ENCODE peak calls at places on chromosome 21, in seven cellular contexts. G is cardiac muscle cell, S is left lung, T is Peyer's patch, L is adrenal gland, D is OCI-LY7, I is lung. Z is an unnamed sample. For H3K9me3 and H3K36me3, the result is how much of the 10 kb centered on the place peaks cover.

GRCh38 chr21:37060296-37060695 is 12.6 kb downstream of the PIGP start:
- DNase-seq in G (peak), S (peak), T (no peak), L (peak), D (peak), I (peak), Z (peak)

GRCh38 chr21:45390831-45391742 is 13.9 kb upstream of the COL18A1 start:
- DNase-seq in G (no peak), S (no peak), T (peak), L (no peak), D (no peak), I (no peak), Z (no peak)

GRCh38 chr21:45336870-45337269 is 49.2 kb upstream of the POFUT2 start:
- DNase-seq in G (peak), S (peak), T (peak), L (no peak), D (no peak), I (no peak), Z (no peak)

GRCh38 chr21:29403922-29404538 is 105.3 kb downstream of the BACH1 start:
- DNase-seq in G (no peak), S (peak), T (no peak), L (no peak), D (no peak), I (peak), Z (no peak)

GRCh38 chr21:32064511-32064910 is 191.7 kb downstream of the HUNK start:
- DNase-seq in G (no peak), S (no peak), T (no peak), L (no peak), D (no peak), I (no peak), Z (no peak)

GRCh38 chr21:38669186-38669585 is 136.5 kb upstream of the ETS2 start:
- DNase-seq in G (peak), S (no peak), T (no peak), L (no peak), D (peak), I (no peak), Z (peak)

GRCh38 chr21:45539796-45540600 is 2.2 kb downstream of the SLC19A1 start:
- DNase-seq in G (no peak), S (peak), T (peak), L (peak), D (no peak), I (no peak), Z (no peak)

GRCh38 chr21:35933466-35933865 is 126.9 kb downstream of the SETD4 start:
- DNase-seq in G (peak), S (peak), T (no peak), L (peak), D (peak), I (peak), Z (peak)

GRCh38 chr21:34796518-34797201 is 127.9 kb downstream of the CLIC6 start:
- DNase-seq in G (no peak), S (no peak), T (no peak), L (no peak), D (no peak), I (no peak), Z (no peak)

GRCh38 chr21:37758997-37759396 is 157.3 kb downstream of the KCNJ6 start:
- DNase-seq in G (peak), S (peak), T (peak), L (peak), D (peak), I (no peak), Z (peak)

GRCh38 chr21:15001773-15002647 is 62.8 kb downstream of the NRIP1 start:
- DNase-seq in G (no peak), S (no peak), T (no peak), L (no peak), D (no peak), I (no peak), Z (no peak)

GRCh38 chr21:32562426-32562825 is 22.9 kb downstream of the TCP10L start:
- DNase-seq in G (peak), S (no peak), T (no peak), L (peak), D (no peak), I (no peak), Z (no peak)

GRCh38 chr21:28938726-28939125 is 54.0 kb downstream of the LTN1 start:
- DNase-seq in G (no peak), S (no peak), T (no peak), L (no peak), D (no peak), I (no peak), Z (no peak)

GRCh38 chr21:38819719-38820147 is 14.0 kb downstream of the ETS2 start:
- DNase-seq in G (no peak), S (peak), T (no peak), L (no peak), D (no peak), I (peak), Z (peak)

GRCh38 chr21:35084869-35085268 is 35.8 kb upstream of the RUNX1 start:
- DNase-seq in G (peak), S (no peak), T (no peak), L (no peak), D (no peak), I (no peak), Z (no peak)

GRCh38 chr21:38913120-38913975 is 107.6 kb downstream of the ETS2 start:
- DNase-seq in G (peak), S (peak), T (peak), L (peak), D (no peak), I (peak), Z (peak)

GRCh38 chr21:36420571-36421339 is 35.6 kb downstream of the CHAF1B start:
- DNase-seq in G (no peak), S (no peak), T (no peak), L (no peak), D (no peak), I (no peak), Z (no peak)

GRCh38 chr21:21806711-21807597 is 808.7 kb downstream of the NCAM2 start:
- DNase-seq in G (no peak), S (no peak), T (no peak), L (no peak), D (no peak), I (no peak), Z (no peak)

GRCh38 chr21:29238967-29239289 is 59.8 kb upstream of the BACH1 start:
- DNase-seq in G (peak), S (no peak), T (no peak), L (no peak), D (no peak), I (no peak), Z (no peak)

GRCh38 chr21:38716088-38716487 is 89.6 kb upstream of the ETS2 start:
- DNase-seq in G (no peak), S (no peak), T (no peak), L (no peak), D (no peak), I (no peak), Z (no peak)

GRCh38 chr21:28833181-28833580 is 159.5 kb downstream of the LTN1 start:
- DNase-seq in G (no peak), S (no peak), T (no peak), L (no peak), D (no peak), I (no peak), Z (no peak)

GRCh38 chr21:36441715-36442114 is 38.2 kb downstream of the CLDN14 start:
- DNase-seq in G (no peak), S (no peak), T (no peak), L (no peak), D (no peak), I (no peak), Z (no peak)

GRCh38 chr21:37200641-37201480 is 66.3 kb downstream of the VPS26C start:
- DNase-seq in G (no peak), S (no peak), T (no peak), L (no peak), D (no peak), I (no peak), Z (no peak)

GRCh38 chr21:34886554-34887385 is 162.3 kb downstream of the RUNX1 start:
- DNase-seq in G (peak), S (peak), T (peak), L (peak), D (no peak), I (no peak), Z (peak)

GRCh38 chr21:32545948-32546441 is 39.3 kb downstream of the TCP10L start:
- DNase-seq in G (no peak), S (no peak), T (no peak), L (no peak), D (no peak), I (no peak), Z (no peak)

GRCh38 chr21:38208118-38208517 is 48.7 kb upstream of the KCNJ15 start:
- DNase-seq in G (no peak), S (no peak), T (no peak), L (no peak), D (no peak), I (no peak), Z (no peak)

GRCh38 chr21:23853796-23854379 is 1753.4 kb downstream of the MRPL39 start:
- DNase-seq in G (peak), S (no peak), T (no peak), L (no peak), D (peak), I (no peak), Z (no peak)

GRCh38 chr21:14737922-14738321 is 191.8 kb upstream of the SAMSN1 start:
- DNase-seq in G (peak), S (no peak), T (no peak), L (peak), D (peak), I (peak), Z (peak)

GRCh38 chr21:36783612-36784383 is 84.9 kb downstream of the SIM2 start:
- DNase-seq in G (peak), S (peak), T (no peak), L (peak), D (no peak), I (peak), Z (peak)

GRCh38 chr21:33449650-33450049 is 30.1 kb downstream of the TMEM50B start:
- DNase-seq in G (peak), S (no peak), T (no peak), L (no peak), D (no peak), I (no peak), Z (no peak)

GRCh38 chr21:33761104-33762036 is 119.1 kb downstream of the ITSN1 start:
- DNase-seq in G (peak), S (no peak), T (no peak), L (no peak), D (no peak), I (no peak), Z (peak)

GRCh38 chr21:34885636-34886553 is 163.2 kb downstream of the RUNX1 start:
- DNase-seq in G (peak), S (no peak), T (peak), L (no peak), D (no peak), I (no peak), Z (no peak)

GRCh38 chr21:38766987-38767722 is 38.6 kb upstream of the ETS2 start:
- DNase-seq in G (no peak), S (no peak), T (peak), L (no peak), D (peak), I (no peak), Z (no peak)

GRCh38 chr21:36350282-36350910 is 30.4 kb downstream of the MORC3 start:
- DNase-seq in G (peak), S (no peak), T (no peak), L (no peak), D (no peak), I (no peak), Z (no peak)

GRCh38 chr21:37206531-37206930 is 60.6 kb downstream of the VPS26C start:
- DNase-seq in G (no peak), S (no peak), T (no peak), L (no peak), D (no peak), I (no peak), Z (no peak)

GRCh38 chr21:15029077-15029476 is 35.7 kb downstream of the NRIP1 start:
- DNase-seq in G (no peak), S (no peak), T (no peak), L (no peak), D (no peak), I (no peak), Z (no peak)

DNA sequence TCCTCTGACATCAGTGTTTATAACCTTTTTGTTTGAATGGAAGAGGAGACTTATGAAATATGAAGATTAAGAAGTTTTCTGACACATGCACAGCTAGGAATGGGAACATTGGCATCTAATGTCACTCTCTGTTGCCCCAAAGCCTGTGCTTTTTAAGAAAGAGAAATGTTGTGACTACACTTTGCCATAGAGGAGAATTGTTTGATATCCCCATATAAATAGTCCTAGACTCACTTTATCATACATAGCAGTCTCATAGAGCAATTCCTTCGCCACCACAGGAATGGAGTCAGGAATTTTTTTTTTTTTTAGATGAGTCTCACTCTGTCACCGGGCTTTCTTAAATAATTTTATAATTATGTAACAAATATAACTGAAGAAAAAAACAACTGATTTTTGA is 1.5 kb downstream of the KRTAP21-3 start:
- DNase-seq in G (no peak), S (no peak), T (no peak), L (no peak), D (no peak), I (no peak), Z (no peak)
- H3K9me3 ChIP-seq in G (under half), S (under half), T (under half), L (under half), D (under half), I (under half), Z (under half)

DNA sequence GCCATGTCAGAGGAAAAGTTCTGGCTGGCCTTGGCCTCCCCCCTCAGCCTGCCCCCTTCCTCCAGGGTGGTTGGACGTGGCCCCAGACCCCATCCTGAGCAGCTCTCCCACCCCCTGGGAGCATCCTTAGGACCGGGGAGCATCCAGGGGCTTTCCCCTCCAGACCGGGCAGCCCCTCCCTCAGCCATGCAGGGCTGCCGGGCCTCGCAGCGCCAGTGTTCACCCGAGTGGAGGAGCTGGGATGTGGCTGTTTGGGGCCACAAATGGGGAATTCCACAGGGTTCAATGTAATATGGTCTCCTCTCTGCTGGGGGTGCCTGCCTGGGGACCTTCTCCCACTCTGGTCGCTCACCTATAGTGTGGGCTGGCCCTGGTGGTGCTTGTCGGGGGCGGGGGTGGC is 4.2 kb upstream of the PFKL start:
- DNase-seq in G (no peak), S (no peak), T (no peak), L (no peak), D (no peak), I (no peak), Z (no peak)
- H3K4me3 ChIP-seq in G (no peak), S (no peak), T (no peak), L (no peak), D (no peak), I (no peak), Z (no peak)

DNA sequence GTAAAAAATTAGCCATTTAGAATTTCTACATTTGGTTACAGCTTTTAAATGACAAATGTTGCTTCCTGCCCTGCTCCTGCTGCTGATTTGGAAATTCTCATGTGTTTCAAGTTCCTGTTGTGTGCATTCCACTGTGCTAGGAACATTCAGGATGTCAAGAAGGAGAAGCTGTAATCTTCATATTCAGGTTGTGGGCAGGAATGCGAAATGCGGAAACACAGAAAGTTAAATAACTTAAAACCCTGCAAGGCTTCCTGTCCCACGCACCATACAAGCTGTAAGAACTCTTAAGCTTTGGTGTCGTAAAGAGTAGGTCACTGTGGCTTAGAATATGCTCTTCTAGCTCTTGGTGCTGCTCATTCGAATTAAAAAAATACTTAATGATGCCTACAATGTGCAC is 52.6 kb downstream of the S100B start:
- DNase-seq in G (no peak), S (no peak), T (no peak), L (no peak), D (no peak), I (peak), Z (no peak)
- H3K36me3 ChIP-seq in G (half or more), S (half or more), T (under half), L (half or more), D (under half), I (under half), Z (half or more)

GRCh38 chr21:20443558-20444155 is 554.6 kb upstream of the NCAM2 start:
- DNase-seq in G (no peak), S (no peak), T (no peak), L (no peak), D (peak), I (no peak), Z (no peak)

GRCh38 chr21:20451051-20451450 is 547.2 kb upstream of the NCAM2 start:
- DNase-seq in G (no peak), S (no peak), T (no peak), L (no peak), D (no peak), I (no peak), Z (no peak)

DNA sequence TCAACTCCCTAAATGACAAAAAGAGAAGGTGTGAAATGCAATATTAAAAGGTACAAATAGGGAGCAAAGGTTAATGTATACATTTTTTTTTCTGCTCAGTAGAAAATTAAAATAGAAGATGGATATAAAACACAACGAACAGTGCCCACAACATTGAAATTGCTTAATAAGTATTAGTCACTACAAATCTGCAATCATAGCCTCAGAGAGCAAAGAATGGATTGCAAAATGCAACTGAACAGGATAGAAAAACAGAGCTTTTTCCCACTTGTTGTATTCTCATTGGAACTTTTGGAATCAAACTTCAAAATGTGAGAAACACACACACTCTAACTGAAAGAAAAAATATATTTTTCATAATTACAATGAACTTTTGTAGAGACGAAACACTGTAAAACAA is 552.2 kb upstream of the NCAM2 start:
- DNase-seq in G (no peak), S (no peak), T (no peak), L (no peak), D (no peak), I (no peak), Z (no peak)
- H3K9me3 ChIP-seq in G (under half), S (under half), T (under half), L (under half), D (under half), I (under half), Z (under half)

GRCh38 chr21:42353623-42354022 is 2.8 kb upstream of the TFF2 start:
- DNase-seq in G (no peak), S (no peak), T (no peak), L (no peak), D (no peak), I (no peak), Z (no peak)
- H3K4me3 ChIP-seq in G (no peak), S (no peak), T (no peak), L (no peak), D (no peak), I (no peak), Z (no peak)

DNA sequence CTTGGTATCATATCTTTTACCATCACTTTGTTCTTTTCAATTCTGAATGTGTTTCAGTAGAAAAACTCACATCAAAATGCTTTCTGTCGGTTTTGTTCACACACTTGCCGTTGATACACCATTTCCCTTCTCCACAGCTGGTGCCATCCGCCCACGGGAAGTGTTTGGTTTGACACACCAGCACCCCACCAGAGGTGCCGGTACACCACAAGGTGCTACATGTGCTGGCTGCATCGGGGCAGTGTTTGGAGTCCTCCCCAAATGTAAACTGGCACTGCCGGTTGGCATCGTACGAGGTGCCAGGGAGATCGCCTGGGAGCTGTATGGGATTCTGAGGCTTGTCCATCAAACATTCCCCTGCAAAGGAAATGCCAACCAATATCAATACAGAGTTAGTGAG is 5.0 kb downstream of the ADAMTS1 start:
- DNase-seq in G (peak), S (no peak), T (no peak), L (no peak), D (no peak), I (no peak), Z (no peak)
- H3K36me3 ChIP-seq in G (half or more), S (half or more), T (under half), L (under half), D (under half), I (under half), Z (half or more)

DNA sequence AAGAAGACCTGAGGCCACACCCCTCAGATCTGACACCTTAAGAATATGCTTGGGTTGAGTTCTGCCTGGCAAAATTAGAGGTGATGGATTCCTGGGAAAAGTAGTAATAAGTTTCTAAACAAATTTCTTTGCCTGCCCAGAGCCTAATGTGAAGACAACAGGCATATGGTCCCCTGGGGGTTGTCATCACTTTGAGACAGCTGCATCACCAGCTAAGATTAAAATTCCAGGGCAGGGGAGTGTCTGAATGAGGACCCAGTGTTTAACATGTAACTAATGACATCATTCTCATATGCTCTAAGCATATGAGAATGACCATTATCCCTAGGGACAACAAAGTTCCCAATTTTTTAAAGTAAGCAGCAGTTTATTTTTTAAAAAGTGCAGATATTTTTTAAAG is 432.2 kb downstream of the PCP4 start:
- DNase-seq in G (no peak), S (no peak), T (no peak), L (no peak), D (no peak), I (no peak), Z (no peak)
- H3K9me3 ChIP-seq in G (under half), S (under half), T (under half), L (under half), D (under half), I (under half), Z (under half)